ENCODE peak calls at places on chromosomes 4 and X, in five cellular contexts. D is IMR-90, C is right lobe of liver, N is H54, V is heart left ventricle. O is an unnamed sample.
A peak's percentile ranks its signal among the peaks of the same experiment; 100 is the strongest.

GRCh38 chrX:1555370-1555769 is 18.4 kb upstream of the P2RY8 start:
- DNase-seq in D (no peak), C (no peak), N (no peak), V (no peak), O (no peak)

GRCh38 chr4:81828991-81829390 is 357.3 kb upstream of the RASGEF1B start:
- DNase-seq in D (no peak), C (peak; percentile 84), N (no peak), V (peak; percentile 70), O (peak; percentile 89)

GRCh38 chrX:10922158-10922557 is 189.0 kb upstream of the HCCS start:
- DNase-seq in D (peak; percentile 86), C (no peak), N (no peak), V (no peak), O (no peak)

GRCh38 chr4:40281913-40282312 is 53.2 kb upstream of the CHRNA9 start:
- DNase-seq in D (no peak), C (no peak), N (no peak), V (no peak), O (no peak)

GRCh38 chr4:139975830-139976272 is 178.1 kb downstream of the MAML3 start:
- DNase-seq in D (peak; percentile 56), C (no peak), N (no peak), V (no peak), O (no peak)

GRCh38 chrX:110733166-110733565 is 62.5 kb downstream of the CHRDL1 start:
- DNase-seq in D (peak; percentile 17), C (no peak), N (no peak), V (no peak), O (no peak)

GRCh38 chr4:31461425-31461824 is 741.3 kb downstream of the PCDH7 start:
- DNase-seq in D (no peak), C (no peak), N (no peak), V (no peak), O (no peak)

GRCh38 chrX:53594354-53594753 is 92.2 kb downstream of the HUWE1 start:
- DNase-seq in D (peak; percentile 70), C (no peak), N (no peak), V (no peak), O (no peak)

GRCh38 chrX:109857898-109858297 is 124.8 kb upstream of the ACSL4 start:
- DNase-seq in D (peak; percentile 52), C (no peak), N (no peak), V (no peak), O (no peak)

GRCh38 chr4:113444386-113444785 is 317.2 kb downstream of the CAMK2D start:
- DNase-seq in D (peak; percentile 73), C (no peak), N (no peak), V (no peak), O (no peak)

GRCh38 chr4:84879651-84880200 is 86.8 kb downstream of the WDFY3 start:
- DNase-seq in D (peak; percentile 33), C (no peak), N (no peak), V (no peak), O (no peak)

GRCh38 chrX:2690856-2691542 is at the start of gene CD99:
- DNase-seq in D (peak; percentile 78), C (peak; percentile 96), N (peak; percentile 66), V (peak; percentile 93), O (peak; percentile 84)
- TF ChIP-seq POLR2A in D (peak; percentile 39), C (peak; percentile 43), N (peak; percentile 82), V (no peak), O (peak; percentile 55)

GRCh38 chrX:18676050-18676449 is 4.1 kb upstream of the RS1 start:
- DNase-seq in D (no peak), C (no peak), N (no peak), V (no peak), O (no peak)

GRCh38 chrX:18677140-18677834 is 5.4 kb upstream of the RS1 start:
- DNase-seq in D (no peak), C (no peak), N (no peak), V (no peak), O (no peak)

GRCh38 chrX:18674417-18674787 is 2.5 kb upstream of the RS1 start:
- DNase-seq in D (no peak), C (peak; percentile 69), N (no peak), V (peak; percentile 11), O (peak; percentile 56)

GRCh38 chrX:18676470-18676869 is 4.6 kb upstream of the RS1 start:
- DNase-seq in D (peak; percentile 5), C (no peak), N (no peak), V (no peak), O (no peak)

DNA sequence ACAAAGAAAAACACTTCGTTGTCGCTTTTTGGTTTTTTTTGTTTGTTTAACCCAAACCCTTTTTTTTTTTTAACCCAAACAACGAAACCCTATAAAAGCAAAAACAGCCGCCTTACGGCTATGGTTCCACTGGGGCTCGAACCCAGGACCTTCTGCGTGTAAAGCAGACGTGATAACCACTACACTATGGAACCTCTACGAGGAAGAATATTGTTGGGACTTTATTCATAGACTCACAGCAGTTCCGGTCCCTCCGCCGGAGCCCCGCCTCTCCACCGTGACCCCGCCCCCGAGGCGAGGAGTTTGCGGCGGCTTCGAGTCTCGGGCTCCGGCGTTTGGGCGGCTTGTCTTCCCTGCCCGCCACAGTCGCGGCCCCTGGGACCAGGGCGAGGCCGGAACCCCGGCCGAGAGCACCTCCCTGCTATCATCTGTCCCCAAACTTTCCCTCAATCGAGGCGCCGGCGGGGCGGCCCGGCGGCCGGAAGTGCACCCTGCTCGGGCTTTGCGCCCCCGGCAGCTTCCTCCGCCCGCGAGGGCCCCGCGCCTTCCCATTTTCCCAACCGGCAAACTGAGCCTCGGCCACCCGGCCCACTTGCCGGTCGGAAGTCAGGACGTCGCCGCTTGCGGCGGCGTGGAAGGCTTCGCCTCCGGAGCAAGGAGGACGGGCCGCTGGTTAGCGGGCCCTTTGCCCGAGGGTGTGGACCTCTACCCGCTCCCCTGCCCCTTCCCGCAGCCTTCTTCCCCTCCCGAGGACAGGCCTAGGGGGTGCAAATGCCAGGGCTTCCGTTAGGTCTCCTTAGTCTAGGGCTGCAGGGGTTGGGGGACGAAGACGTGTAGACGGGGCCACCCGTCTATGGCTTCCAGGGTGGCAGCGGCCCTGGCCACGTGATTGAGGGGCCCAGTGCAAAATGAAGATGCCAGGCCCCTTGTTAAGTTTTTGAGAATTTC is 3.2 kb upstream of the RS1 start:
- DNase-seq in D (peak; percentile 54), C (peak; percentile 81), N (peak; percentile 38), V (peak; percentile 74), O (peak; percentile 73)
- TF ChIP-seq POLR2A in D (no peak), C (peak; percentile 25), N (peak; percentile 35), V (no peak), O (peak; percentile 29)

GRCh38 chrX:155213731-155214130 is 2.5 kb upstream of the VBP1 start:
- DNase-seq in D (no peak), C (no peak), N (no peak), V (no peak), O (no peak)

GRCh38 chrX:155215443-155216178 is 649 bp upstream of the VBP1 start:
- DNase-seq in D (no peak), C (no peak), N (peak; percentile 6), V (no peak), O (no peak)

GRCh38 chrX:155218777-155219176 is 2.5 kb downstream of the VBP1 start:
- DNase-seq in D (no peak), C (no peak), N (no peak), V (no peak), O (no peak)

GRCh38 chrX:155216940-155217450 is 735 bp downstream of the VBP1 start:
- DNase-seq in D (peak; percentile 4), C (no peak), N (peak; percentile 6), V (no peak), O (no peak)

GRCh38 chrX:155216179-155216939 is at the start of gene VBP1:
- DNase-seq in D (peak; percentile 96), C (peak; percentile 95), N (peak; percentile 82), V (peak; percentile 92), O (peak; percentile 94)
- TF ChIP-seq POLR2A in D (peak; percentile 64), C (no peak), N (peak; percentile 62), V (no peak), O (peak; percentile 44)

GRCh38 chrX:114049063-114049462 is 534.8 kb upstream of the HTR2C start:
- DNase-seq in D (no peak), C (no peak), N (no peak), V (no peak), O (no peak)
- TF ChIP-seq POLR2A in D (no peak), C (no peak), N (no peak), V (no peak), O (no peak)